ENCODE peak calls at places on chromosomes 2 and 18, in ten cellular contexts. C is RKO; Y is sigmoid colon; P is naive B cell; U is neuronal stem cell; B is germinal center; H is stimulated activated effector memory CD8-positive, alpha-beta T cell treated with anti-CD3 and anti-CD28 coated beads, Interleukin-12 subunit alpha, Interleukin-12 subunit beta, amount 100 ng/mL, for 72 hours; S is spleen; M is cardiac fibroblast; R is GF-D8. L is an unnamed sample.

GRCh38 chr2:16102976-16103380 is 162.6 kb downstream of the MYCN start:
- DNase-seq in C (no peak), Y (no peak), P (no peak), U (no peak), B (no peak), H (no peak), S (no peak), M (no peak), R (no peak), L (no peak)

GRCh38 chr2:11363868-11364564 is 19.6 kb upstream of the ROCK2 start:
- DNase-seq in C (no peak), Y (no peak), P (no peak), U (no peak), B (no peak), H (no peak), S (no peak), M (no peak), R (no peak), L (no peak)

GRCh38 chr2:213281156-213281555 is 3.1 kb upstream of the SPAG16 start:
- DNase-seq in C (no peak), Y (no peak), P (no peak), U (no peak), B (no peak), H (no peak), S (no peak), M (peak; percentile 19), R (no peak), L (no peak)

GRCh38 chr2:230153390-230153976 is 66.3 kb downstream of the SP110 start:
- DNase-seq in C (no peak), Y (no peak), P (no peak), U (no peak), B (no peak), H (no peak), S (no peak), M (no peak), R (no peak), L (no peak)

GRCh38 chr2:3134026-3134571 is 243.5 kb downstream of the EIPR1 start:
- DNase-seq in C (no peak), Y (no peak), P (no peak), U (no peak), B (no peak), H (no peak), S (no peak), M (no peak), R (no peak), L (no peak)

GRCh38 chr2:223062304-223062845 is 10.4 kb downstream of the KCNE4 start:
- DNase-seq in C (no peak), Y (no peak), P (no peak), U (no peak), B (no peak), H (no peak), S (no peak), M (peak; percentile 74), R (no peak), L (no peak)

GRCh38 chr2:102975996-102976636 is 214.3 kb downstream of the TMEM182 start:
- DNase-seq in C (peak; percentile 53), Y (no peak), P (no peak), U (peak; percentile 61), B (no peak), H (no peak), S (no peak), M (peak; percentile 2), R (peak; percentile 44), L (peak; percentile 59)

GRCh38 chr2:120735750-120736170 is at the start of gene GLI2:
- DNase-seq in C (no peak), Y (peak; percentile 89), P (no peak), U (peak; percentile 81), B (peak; percentile 44), H (no peak), S (peak; percentile 81), M (peak; percentile 91), R (no peak), L (peak; percentile 83)

GRCh38 chr2:119126650-119127049 is 31.9 kb downstream of the C1QL2 start:
- DNase-seq in C (peak; percentile 10), Y (no peak), P (no peak), U (peak; percentile 48), B (peak; percentile 59), H (no peak), S (no peak), M (peak; percentile 11), R (no peak), L (peak; percentile 64)

GRCh38 chr2:179059026-179059680 is 9.2 kb upstream of the CCDC141 start:
- DNase-seq in C (no peak), Y (no peak), P (peak; percentile 20), U (peak; percentile 31), B (peak; percentile 29), H (no peak), S (no peak), M (no peak), R (no peak), L (no peak)

GRCh38 chr2:220410296-220410695 is 782.9 kb downstream of the SLC4A3 start:
- DNase-seq in C (no peak), Y (no peak), P (no peak), U (no peak), B (no peak), H (no peak), S (no peak), M (no peak), R (no peak), L (no peak)

GRCh38 chr18:34522627-34523026 is 187.5 kb upstream of the DTNA start:
- DNase-seq in C (no peak), Y (no peak), P (no peak), U (no peak), B (no peak), H (no peak), S (no peak), M (no peak), R (no peak), L (peak; percentile 52)

GRCh38 chr2:149994057-149994728 is 406.6 kb upstream of the MMADHC start:
- DNase-seq in C (no peak), Y (no peak), P (no peak), U (no peak), B (no peak), H (no peak), S (no peak), M (peak; percentile 65), R (no peak), L (peak; percentile 30)

GRCh38 chr18:48195782-48196181 is 213.4 kb downstream of the ZBTB7C start:
- DNase-seq in C (no peak), Y (no peak), P (no peak), U (no peak), B (no peak), H (no peak), S (no peak), M (peak; percentile 5), R (no peak), L (no peak)

GRCh38 chr2:84386326-84386995 is 72.6 kb downstream of the SUCLG1 start:
- DNase-seq in C (no peak), Y (no peak), P (no peak), U (peak; percentile 20), B (no peak), H (no peak), S (no peak), M (no peak), R (no peak), L (peak; percentile 43)

GRCh38 chr2:190277234-190278112 is 42.2 kb downstream of the HIBCH start:
- DNase-seq in C (peak; percentile 49), Y (no peak), P (no peak), U (peak; percentile 20), B (peak; percentile 10), H (no peak), S (no peak), M (peak; percentile 75), R (peak; percentile 2), L (peak; percentile 26)

GRCh38 chr18:22846088-22846683 is 86.9 kb upstream of the RBBP8 start:
- DNase-seq in C (peak; percentile 42), Y (no peak), P (no peak), U (no peak), B (peak; percentile 4), H (no peak), S (no peak), M (peak; percentile 55), R (no peak), L (peak; percentile 53)

GRCh38 chr2:6913415-6914157 is 3.6 kb upstream of the RNF144A start:
- DNase-seq in C (no peak), Y (no peak), P (no peak), U (no peak), B (no peak), H (no peak), S (no peak), M (no peak), R (no peak), L (no peak)

GRCh38 chr2:213021971-213022899 is 129.2 kb downstream of the IKZF2 start:
- DNase-seq in C (no peak), Y (no peak), P (no peak), U (no peak), B (no peak), H (no peak), S (no peak), M (peak; percentile 70), R (no peak), L (no peak)

GRCh38 chr2:6580982-6581381 is 284.7 kb downstream of the CMPK2 start:
- DNase-seq in C (peak; percentile 67), Y (no peak), P (no peak), U (no peak), B (no peak), H (no peak), S (no peak), M (no peak), R (no peak), L (no peak)

L was measured in D341Med.